ENCODE peak calls at places on chromosomes 5 and 9, in four cellular contexts. C, W, A and H are unnamed samples.

GRCh38 chr5:146516151-146516475 is at the start of gene GPR151:
- DNase-seq in C (no peak), W (no peak), A (no peak), H (peak)

GRCh38 chr9:99299214-99300102 is 77.4 kb downstream of the SEC61B start:
- DNase-seq in C (no peak), W (no peak), A (peak), H (peak)

GRCh38 chr9:30522486-30522885 is 1862.0 kb upstream of the ACO1 start:
- DNase-seq in C (no peak), W (no peak), A (no peak), H (no peak)

GRCh38 chr9:127865645-127866464 is 11.4 kb upstream of the ENG start:
- DNase-seq in C (no peak), W (no peak), A (no peak), H (no peak)

GRCh38 chr5:112492291-112492690 is 73.2 kb upstream of the EPB41L4A start:
- DNase-seq in C (peak), W (no peak), A (peak), H (peak)

GRCh38 chr5:132484386-132484715 is 6.2 kb downstream of the IRF1 start:
- DNase-seq in C (no peak), W (peak), A (no peak), H (no peak)

GRCh38 chr9:127689332-127690000 is 17.3 kb upstream of the CFAP157 start:
- DNase-seq in C (no peak), W (no peak), A (no peak), H (no peak)

GRCh38 chr5:136856648-136857047 is 491.3 kb upstream of the TRPC7 start:
- DNase-seq in C (no peak), W (no peak), A (no peak), H (no peak)

GRCh38 chr9:132957805-132958204 is 13.4 kb upstream of the TSC1 start:
- DNase-seq in C (no peak), W (no peak), A (no peak), H (no peak)

GRCh38 chr5:72036951-72037350 is 70.3 kb upstream of the MAP1B start:
- DNase-seq in C (peak), W (no peak), A (peak), H (peak)

GRCh38 chr9:132164604-132165362 is 2.9 kb downstream of the NTNG2 start:
- DNase-seq in C (no peak), W (peak), A (peak), H (no peak)

GRCh38 chr9:134392900-134393299 is 66.6 kb downstream of the RXRA start:
- DNase-seq in C (no peak), W (no peak), A (no peak), H (no peak)

GRCh38 chr5:59583810-59584562 is 309.5 kb downstream of the PDE4D start:
- DNase-seq in C (no peak), W (no peak), A (no peak), H (no peak)

GRCh38 chr9:123784513-123784912 is 145.4 kb downstream of the DENND1A start:
- DNase-seq in C (no peak), W (no peak), A (peak), H (peak)

GRCh38 chr5:35443803-35444595 is 173.7 kb upstream of the SPEF2 start:
- DNase-seq in C (no peak), W (no peak), A (peak), H (no peak)

GRCh38 chr9:28782630-28783029 is 1209.3 kb upstream of the C9orf72 start:
- DNase-seq in C (no peak), W (no peak), A (no peak), H (no peak)

GRCh38 chr9:130143279-130143893 is 28.8 kb upstream of the NCS1 start:
- DNase-seq in C (no peak), W (no peak), A (no peak), H (no peak)

GRCh38 chr9:69090140-69090750 is 54.7 kb downstream of the FXN start:
- DNase-seq in C (peak), W (no peak), A (no peak), H (no peak)

GRCh38 chr5:14373685-14374084 is 207.9 kb upstream of the OTULINL start:
- DNase-seq in C (no peak), W (no peak), A (no peak), H (no peak)

GRCh38 chr9:73152953-73153352 is 1.3 kb downstream of the ANXA1 start:
- DNase-seq in C (no peak), W (no peak), A (peak), H (no peak)

GRCh38 chr5:138110266-138110963 is 26.6 kb downstream of the WNT8A start:
- DNase-seq in C (no peak), W (no peak), A (peak), H (no peak)

GRCh38 chr5:175796536-175797499 is 74.6 kb upstream of the CPLX2 start:
- DNase-seq in C (peak), W (peak), A (peak), H (peak)

GRCh38 chr5:172775326-172776234 is 4.6 kb upstream of the DUSP1 start:
- DNase-seq in C (no peak), W (peak), A (peak), H (peak)

GRCh38 chr5:159133041-159133741 is 33.5 kb upstream of the EBF1 start:
- DNase-seq in C (no peak), W (no peak), A (peak), H (peak)

GRCh38 chr5:150637245-150638052 is 3.0 kb upstream of the SYNPO start:
- DNase-seq in C (no peak), W (no peak), A (peak), H (peak)

GRCh38 chr5:158465379-158465972 is 606.5 kb upstream of the CLINT1 start:
- DNase-seq in C (no peak), W (no peak), A (no peak), H (no peak)

GRCh38 chr5:178304761-178305645 is 72.4 kb upstream of the PHYKPL start:
- DNase-seq in C (no peak), W (no peak), A (no peak), H (no peak)

GRCh38 chr5:43572357-43572756 is 15.5 kb upstream of the PAIP1 start:
- DNase-seq in C (no peak), W (no peak), A (no peak), H (no peak)

GRCh38 chr5:154059583-154059982 is 20.8 kb downstream of the MFAP3 start:
- DNase-seq in C (no peak), W (no peak), A (no peak), H (no peak)

GRCh38 chr5:470961-471749 is 28.2 kb downstream of the EXOC3 start:
- DNase-seq in C (no peak), W (no peak), A (no peak), H (no peak)

GRCh38 chr5:141821430-141821925 is 56.7 kb downstream of the PCDH1 start:
- DNase-seq in C (no peak), W (no peak), A (peak), H (peak)

GRCh38 chr5:110165366-110165765 is 475.6 kb downstream of the MAN2A1 start:
- DNase-seq in C (no peak), W (no peak), A (no peak), H (no peak)

GRCh38 chr5:87645241-87645640 is 232.5 kb upstream of the CCNH start:
- DNase-seq in C (no peak), W (no peak), A (no peak), H (no peak)

GRCh38 chr5:173775261-173775660 is 112.9 kb upstream of the CPEB4 start:
- DNase-seq in C (no peak), W (no peak), A (no peak), H (no peak)

GRCh38 chr5:101045689-101046088 is 142.6 kb upstream of the ST8SIA4 start:
- DNase-seq in C (no peak), W (no peak), A (no peak), H (no peak)